ENCODE peak calls at places on chromosomes 4 and X, in seven cellular contexts. S, Q, Z, U, H, P and X are unnamed samples.

GRCh38 chr4:139266583-139267257 is 13.3 kb downstream of the MGARP start:
- DNase-seq in S (peak), Q (peak), Z (peak), U (peak), H (peak), P (peak), X (peak)

GRCh38 chrX:45710081-45710801 is 509.6 kb upstream of the DIPK2B start:
- DNase-seq in S (no peak), Q (no peak), Z (no peak), U (no peak), H (no peak), P (no peak), X (no peak)

GRCh38 chr4:1872918-1873269 is 1.7 kb downstream of the NSD2 start:
- DNase-seq in S (no peak), Q (no peak), Z (no peak), U (no peak), H (no peak), P (no peak), X (no peak)

GRCh38 chr4:155758500-155759371 is at the start of gene GUCY1B1:
- DNase-seq in S (peak), Q (peak), Z (peak), U (peak), H (peak), P (peak), X (peak)

GRCh38 chrX:53950130-53950733 is 94.0 kb downstream of the PHF8 start:
- DNase-seq in S (no peak), Q (no peak), Z (no peak), U (no peak), H (no peak), P (no peak), X (no peak)

GRCh38 chr4:15002659-15003440 is 569 bp downstream of the CPEB2 start:
- DNase-seq in S (peak), Q (peak), Z (peak), U (peak), H (peak), P (peak), X (peak)

GRCh38 chr4:89290727-89291126 is 16.9 kb downstream of the GPRIN3 start:
- DNase-seq in S (no peak), Q (no peak), Z (peak), U (no peak), H (peak), P (no peak), X (no peak)

GRCh38 chr4:138680251-138680650 is 335.3 kb upstream of the NOCT start:
- DNase-seq in S (no peak), Q (no peak), Z (no peak), U (no peak), H (no peak), P (no peak), X (no peak)

GRCh38 chr4:157005193-157005592 is 33.6 kb upstream of the PDGFC start:
- DNase-seq in S (no peak), Q (no peak), Z (no peak), U (no peak), H (no peak), P (no peak), X (no peak)

GRCh38 chrX:114037515-114037914 is 546.4 kb upstream of the HTR2C start:
- DNase-seq in S (no peak), Q (no peak), Z (no peak), U (no peak), H (no peak), P (no peak), X (no peak)

GRCh38 chrX:114038358-114038757 is 545.5 kb upstream of the HTR2C start:
- DNase-seq in S (no peak), Q (no peak), Z (no peak), U (no peak), H (no peak), P (no peak), X (no peak)
- TF ChIP-seq POLR2A in S (no peak), Q (no peak), Z (no peak), U (no peak), H (no peak), P (no peak), X (no peak)

GRCh38 chrX:15674514-15674898 is 9.9 kb upstream of the CLTRN start:
- DNase-seq in S (peak), Q (peak), Z (peak), U (peak), H (peak), P (peak), X (peak)
- TF ChIP-seq POLR2A in S (no peak), Q (no peak), Z (no peak), U (no peak), H (no peak), P (no peak), X (no peak)

DNA sequence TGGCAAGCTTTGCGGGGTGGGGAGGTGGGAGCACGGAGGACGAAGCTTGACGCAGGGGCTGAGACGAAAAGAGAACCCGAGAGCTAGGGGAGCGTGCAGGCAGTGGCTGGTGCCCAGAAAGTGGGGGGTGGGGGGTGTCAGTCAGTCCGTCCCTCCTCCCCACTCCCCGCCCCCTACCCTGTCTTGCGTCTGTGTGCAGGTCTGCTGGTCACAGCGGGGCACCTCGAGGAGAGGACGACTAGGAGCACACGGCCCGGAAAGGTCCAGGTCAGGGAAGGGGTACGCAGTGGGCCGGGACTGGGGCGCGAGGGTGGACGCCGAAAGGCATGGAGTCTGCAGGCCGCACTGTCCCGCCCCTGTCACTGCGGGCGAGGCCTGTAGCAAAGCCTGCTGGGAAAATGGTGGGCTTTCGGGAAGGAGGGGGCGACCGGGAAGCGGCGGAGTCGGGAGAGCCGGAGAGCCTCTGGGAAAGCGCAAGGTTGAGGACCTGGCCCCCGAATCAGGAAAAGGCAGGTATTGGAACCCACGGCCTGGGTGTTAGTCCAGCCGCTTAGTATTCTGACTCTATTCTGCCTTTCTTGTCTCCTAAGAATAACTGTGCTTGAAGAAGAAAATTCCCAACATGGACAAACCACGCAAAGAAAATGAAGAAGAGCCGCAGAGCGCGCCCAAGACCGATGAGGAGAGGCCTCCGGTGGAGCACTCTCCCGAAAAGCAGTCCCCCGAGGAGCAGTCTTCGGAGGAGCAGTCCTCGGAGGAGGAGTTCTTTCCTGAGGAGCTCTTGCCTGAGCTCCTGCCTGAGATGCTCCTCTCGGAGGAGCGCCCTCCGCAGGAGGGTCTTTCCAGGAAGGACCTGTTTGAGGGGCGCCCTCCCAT is 758 bp downstream of the TCEAL1 start:
- DNase-seq in S (peak), Q (peak), Z (peak), U (peak), H (peak), P (no peak), X (peak)
- TF ChIP-seq POLR2A in S (peak), Q (peak), Z (no peak), U (peak), H (no peak), P (peak), X (no peak)

GRCh38 chr4:8188743-8189550 is 10.1 kb upstream of the SH3TC1 start:
- DNase-seq in S (no peak), Q (no peak), Z (no peak), U (no peak), H (peak), P (no peak), X (peak)

GRCh38 chr4:8188085-8188484 is 11.0 kb upstream of the SH3TC1 start:
- DNase-seq in S (no peak), Q (no peak), Z (no peak), U (no peak), H (no peak), P (no peak), X (no peak)

GRCh38 chr4:8189551-8190466 is 9.3 kb upstream of the SH3TC1 start:
- DNase-seq in S (no peak), Q (no peak), Z (no peak), U (no peak), H (no peak), P (no peak), X (no peak)

GRCh38 chr4:8192748-8193738 is 6.0 kb upstream of the SH3TC1 start:
- DNase-seq in S (no peak), Q (peak), Z (peak), U (peak), H (no peak), P (peak), X (no peak)

GRCh38 chr4:8191136-8191747 is 7.8 kb upstream of the SH3TC1 start:
- DNase-seq in S (no peak), Q (peak), Z (no peak), U (peak), H (peak), P (no peak), X (peak)
- TF ChIP-seq POLR2A in S (no peak), Q (no peak), Z (no peak), U (peak), H (no peak), P (no peak), X (no peak)

GRCh38 chr4:103079621-103080020 is 3.1 kb upstream of the SLC9B2 start:
- DNase-seq in S (no peak), Q (no peak), Z (no peak), U (no peak), H (no peak), P (no peak), X (no peak)

GRCh38 chr4:103074598-103075434 is 1.7 kb downstream of the SLC9B2 start:
- DNase-seq in S (no peak), Q (no peak), Z (no peak), U (no peak), H (no peak), P (no peak), X (no peak)

GRCh38 chr4:103075894-103076776 is at the start of gene SLC9B2:
- DNase-seq in S (peak), Q (peak), Z (peak), U (peak), H (peak), P (peak), X (peak)

GRCh38 chr4:103075435-103075893 is 1.1 kb downstream of the SLC9B2 start:
- DNase-seq in S (no peak), Q (no peak), Z (no peak), U (no peak), H (no peak), P (no peak), X (no peak)

GRCh38 chr4:103076777-103077347 is 301 bp upstream of the SLC9B2 start:
- DNase-seq in S (no peak), Q (no peak), Z (peak), U (no peak), H (no peak), P (no peak), X (no peak)
- TF ChIP-seq POLR2A in S (no peak), Q (no peak), Z (no peak), U (no peak), H (no peak), P (peak), X (no peak)

GRCh38 chrX:19975862-19976261 is 15.0 kb downstream of the BCLAF3 start:
- DNase-seq in S (no peak), Q (no peak), Z (no peak), U (no peak), H (no peak), P (no peak), X (no peak)

GRCh38 chrX:19972984-19973383 is 17.9 kb downstream of the BCLAF3 start:
- DNase-seq in S (no peak), Q (no peak), Z (no peak), U (no peak), H (no peak), P (no peak), X (no peak)
- TF ChIP-seq POLR2A in S (no peak), Q (no peak), Z (no peak), U (no peak), H (no peak), P (no peak), X (no peak)